ENCODE peak calls at places on chromosomes 16 and 17, in nine cellular contexts. H, Q, Z, R, O, M, I, V and P are unnamed samples.
A peak's percentile ranks its signal among the peaks of the same experiment; 100 is the strongest.

GRCh38 chr17:63542942-63543821 is 7.1 kb upstream of the DCAF7 start:
- DNase-seq in I (no peak), M (no peak), Q (no peak), V (no peak), O (no peak), R (no peak), H (peak; percentile 63), Z (no peak), P (no peak)

GRCh38 chr17:82805823-82806222 is 34.0 kb downstream of the ZNF750 start:
- DNase-seq in R (no peak), V (no peak), H (no peak), I (no peak), Q (no peak), M (no peak), Z (no peak), O (no peak), P (no peak)

GRCh38 chr17:82658331-82658730 is 10.1 kb upstream of the WDR45B start:
- DNase-seq in R (no peak), Q (no peak), V (no peak), M (no peak), Z (no peak), I (no peak), O (no peak), H (no peak), P (peak; percentile 59)

GRCh38 chr17:51650202-51650601 is 389.9 kb downstream of the UTP18 start:
- DNase-seq in M (no peak), Q (no peak), V (no peak), Z (no peak), H (no peak), R (no peak), I (no peak), O (no peak), P (no peak)

GRCh38 chr17:69326302-69327059 is 452 bp downstream of the ABCA5 start:
- DNase-seq in Z (no peak), O (no peak), M (peak; percentile 65), H (no peak), I (peak; percentile 20), R (no peak), V (no peak), Q (peak; percentile 34), P (no peak)

GRCh38 chr17:30550512-30551273 is 73.5 kb downstream of the GOSR1 start:
- DNase-seq in Q (no peak), H (peak; percentile 50), R (no peak), O (no peak), Z (no peak), M (peak; percentile 35), I (no peak), V (no peak), P (no peak)

GRCh38 chr17:80649672-80650338 is 105.2 kb downstream of the RPTOR start:
- DNase-seq in Q (no peak), I (no peak), V (peak; percentile 49), O (peak; percentile 47), M (peak; percentile 99), R (peak; percentile 43), Z (no peak), H (peak; percentile 95), P (peak; percentile 85)

GRCh38 chr17:29412780-29413565 is 22.8 kb downstream of the TAOK1 start:
- DNase-seq in H (no peak), R (no peak), Q (no peak), M (peak; percentile 86), I (no peak), O (no peak), V (no peak), Z (no peak), P (no peak)

GRCh38 chr17:76267051-76267576 is 2.0 kb downstream of the UBALD2 start:
- DNase-seq in O (no peak), Z (no peak), R (no peak), H (no peak), I (no peak), Q (no peak), V (no peak), M (no peak), P (no peak)

GRCh38 chr17:76270770-76271668 is 5.9 kb downstream of the UBALD2 start:
- DNase-seq in O (no peak), H (no peak), Z (no peak), R (no peak), V (peak; percentile 49), M (no peak), Q (no peak), I (no peak), P (no peak)

GRCh38 chr17:76270127-76270592 is 5.0 kb downstream of the UBALD2 start:
- DNase-seq in Z (no peak), H (no peak), I (no peak), R (no peak), M (no peak), O (no peak), Q (no peak), V (peak; percentile 40), P (no peak)

GRCh38 chr17:76268015-76268749 is 3.0 kb downstream of the UBALD2 start:
- DNase-seq in R (peak; percentile 83), I (peak; percentile 73), Q (no peak), Z (peak; percentile 95), M (peak; percentile 90), H (no peak), O (peak; percentile 61), V (peak; percentile 66), P (peak; percentile 89)

DNA sequence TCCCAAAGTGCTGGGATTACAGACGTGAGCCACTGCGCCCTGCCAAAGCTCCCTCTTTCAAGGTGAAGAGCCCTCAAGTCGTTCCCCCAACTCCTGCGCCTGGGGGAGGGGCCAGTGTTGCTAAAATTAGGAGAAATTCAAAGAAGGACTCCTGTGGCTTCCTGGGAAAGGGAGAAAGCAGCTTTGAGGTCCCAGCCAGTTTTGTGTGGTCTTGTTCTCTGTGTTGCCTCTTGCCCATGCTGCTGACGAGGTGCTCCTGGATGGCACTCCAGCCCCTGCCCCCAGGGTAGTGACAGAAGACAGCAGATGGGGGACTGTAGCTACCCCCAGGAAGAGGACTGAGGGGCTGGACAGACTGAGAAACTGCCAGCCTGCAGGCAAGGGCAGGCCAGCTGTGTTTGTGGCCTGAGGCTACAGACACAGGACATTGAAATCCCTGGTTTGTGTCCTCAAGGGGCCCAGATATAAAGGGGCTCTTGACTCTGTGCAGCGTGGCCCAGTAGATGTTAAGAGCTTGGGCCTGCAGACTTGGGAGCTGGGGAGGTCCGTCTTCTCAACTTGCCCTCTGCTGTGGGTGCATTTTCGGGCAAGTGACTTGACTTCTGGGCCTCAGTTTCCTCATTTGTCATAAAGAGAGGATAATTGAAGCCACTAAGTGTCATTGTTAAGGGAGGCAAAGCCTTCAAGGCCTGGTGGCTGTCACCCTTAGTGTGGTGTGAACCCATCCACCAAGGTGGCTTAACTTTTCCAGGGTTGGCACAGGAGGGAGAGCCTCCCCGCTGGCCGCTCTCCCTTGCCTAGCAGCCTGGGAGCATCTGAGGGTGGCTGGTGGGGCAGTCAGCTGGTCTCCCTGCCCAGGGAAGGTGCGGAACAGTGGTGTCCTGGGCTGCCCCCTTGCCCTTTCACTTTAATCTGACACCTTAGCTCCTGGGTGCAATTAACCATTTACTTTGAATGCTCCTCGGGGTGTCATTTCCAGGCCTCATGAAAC is 4.1 kb downstream of the UBALD2 start:
- DNase-seq in R (no peak), Z (no peak), I (no peak), Q (no peak), O (no peak), M (no peak), H (no peak), V (peak; percentile 26), P (no peak)
- H3K4me1 ChIP-seq in R (peaks cover 2% of the 10 kb centered on the region), Z (peaks cover 81% of the 10 kb centered on the region), I (peaks cover 30% of the 10 kb centered on the region), Q (peaks cover 29% of the 10 kb centered on the region), O (peaks cover 25% of the 10 kb centered on the region), M (peaks cover 18% of the 10 kb centered on the region), H (peaks cover 19% of the 10 kb centered on the region), V (peaks cover 79% of the 10 kb centered on the region), P (no peaks in the 10 kb centered on the region)

DNA sequence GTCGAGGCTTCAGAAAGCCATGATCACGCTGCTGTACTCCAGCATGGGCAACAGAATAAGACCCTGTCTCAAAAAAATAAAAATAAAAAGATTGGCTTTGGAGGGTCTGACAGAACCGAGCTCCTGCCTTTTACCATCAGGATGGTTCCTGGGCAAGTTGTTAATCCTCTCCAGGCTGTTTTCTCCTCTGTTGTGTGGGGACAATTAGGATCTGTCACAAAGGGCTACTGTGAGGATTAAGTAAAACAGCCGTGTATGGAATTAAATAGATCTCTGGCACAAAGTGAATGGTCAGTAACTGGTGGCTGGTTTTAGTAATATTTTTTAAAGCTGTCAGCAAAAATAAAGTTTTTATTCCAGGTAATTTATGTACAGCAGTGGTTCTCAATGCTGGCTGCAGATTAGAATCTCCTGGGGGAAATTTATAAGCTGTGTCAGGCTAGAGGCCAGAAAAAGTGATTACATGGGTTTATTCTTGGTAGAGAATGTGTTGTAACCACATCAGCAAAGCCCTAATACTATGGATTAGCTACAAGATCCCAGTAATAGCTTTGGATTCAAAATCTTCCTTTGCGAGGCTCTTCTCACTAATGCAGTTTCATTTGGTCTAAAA is 47.2 kb downstream of the GPRC5B start:
- DNase-seq in I (no peak), O (no peak), V (no peak), Z (no peak), Q (no peak), H (no peak), R (no peak), M (no peak), P (no peak)
- H3K4me3 ChIP-seq in I (no peak overlapping the region), O (no peak overlapping the region), V (no peak overlapping the region), Z (no peak overlapping the region), Q (no peak overlapping the region), H (no peak overlapping the region), R (no peak overlapping the region), M (no peak overlapping the region), P (no peak overlapping the region)

GRCh38 chr16:19909750-19910322 is 25.2 kb upstream of the GPRC5B start:
- DNase-seq in Q (no peak), M (no peak), H (no peak), O (no peak), I (no peak), Z (no peak), V (no peak), R (no peak), P (no peak)

GRCh38 chr16:19911204-19911603 is 26.6 kb upstream of the GPRC5B start:
- DNase-seq in O (no peak), Z (no peak), I (no peak), H (no peak), R (no peak), V (no peak), M (no peak), Q (no peak), P (no peak)

GRCh38 chr16:19911747-19912146 is 27.1 kb upstream of the GPRC5B start:
- DNase-seq in Q (no peak), H (peak; percentile 45), Z (no peak), V (no peak), M (no peak), O (no peak), R (no peak), I (no peak), P (no peak)

GRCh38 chr16:19908921-19909320 is 24.3 kb upstream of the GPRC5B start:
- DNase-seq in Z (no peak), Q (no peak), I (no peak), H (no peak), M (no peak), R (no peak), V (no peak), O (no peak), P (no peak)

DNA sequence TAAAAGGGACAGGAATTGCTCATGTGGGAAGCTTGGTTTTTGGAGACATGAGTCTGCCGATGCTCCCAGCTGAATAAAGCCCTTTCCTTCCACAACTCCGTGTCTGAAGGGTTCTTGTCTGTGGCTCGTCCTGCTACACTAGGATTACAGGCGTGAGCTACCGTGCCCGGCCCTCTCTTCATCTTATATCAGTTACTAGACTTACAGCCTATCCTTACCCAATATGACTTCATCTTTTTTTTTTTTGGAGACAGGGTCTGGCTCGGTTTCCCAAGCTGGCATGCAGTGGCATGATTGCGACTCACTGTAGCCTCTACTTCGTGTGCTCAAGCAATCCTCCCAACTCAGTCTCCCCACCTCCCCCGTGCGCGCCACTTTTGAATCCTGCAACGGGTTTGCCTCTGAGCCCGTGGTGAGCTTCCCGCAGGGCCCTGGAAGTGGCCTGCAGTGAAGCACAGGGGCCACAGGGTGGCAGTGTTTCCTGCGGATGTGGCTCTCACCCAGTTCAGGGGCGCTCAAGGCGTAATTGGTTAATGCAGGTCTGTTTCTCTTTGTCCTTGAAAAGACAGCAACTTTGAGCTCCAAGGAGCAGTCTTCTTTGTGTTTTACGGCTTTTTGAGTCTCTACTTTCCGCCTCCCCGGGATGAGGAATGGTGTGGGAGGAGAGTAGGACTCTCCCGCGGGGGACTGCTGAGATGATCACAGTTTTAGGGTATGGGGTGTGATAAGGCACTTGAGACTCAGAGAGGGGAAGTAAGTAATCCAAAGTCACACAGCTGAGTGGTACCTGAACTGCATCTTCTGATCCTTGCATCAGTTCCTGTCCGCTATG is 22.7 kb upstream of the GPRC5B start:
- DNase-seq in I (peak; percentile 57), H (peak; percentile 94), Z (peak; percentile 52), V (peak; percentile 59), Q (peak; percentile 70), R (peak; percentile 56), O (peak; percentile 59), M (peak; percentile 74), P (peak; percentile 59)
- H3K4me1 ChIP-seq in I (no peaks in the 10 kb centered on the region), H (no peaks in the 10 kb centered on the region), Z (no peaks in the 10 kb centered on the region), V (no peaks in the 10 kb centered on the region), Q (no peaks in the 10 kb centered on the region), R (no peaks in the 10 kb centered on the region), O (no peaks in the 10 kb centered on the region), M (no peaks in the 10 kb centered on the region), P (no peaks in the 10 kb centered on the region)

GRCh38 chr17:44759096-44759915 is 518 bp downstream of the ADAM11 start:
- DNase-seq in H (peak; percentile 79), I (no peak), Z (no peak), M (peak; percentile 46), Q (no peak), V (no peak), O (no peak), R (no peak), P (peak; percentile 75)
- H3K4me3 ChIP-seq in H (peak overlapping the region; percentile 58), I (peak overlapping the region; percentile 31), Z (peak overlapping the region; percentile 46), M (peak overlapping the region; percentile 61), Q (no peak overlapping the region), V (no peak overlapping the region), O (peak overlapping the region; percentile 48), R (peak overlapping the region; percentile 41), P (peak overlapping the region; percentile 41)